ENCODE peak calls at places on chromosomes 1 and 21, in six cellular contexts. C, U, M, S, K and W are unnamed samples. For H3K4me1, the result is how much of the 10 kb centered on the place peaks cover.

GRCh38 chr1:9249534-9250335 is 15.2 kb downstream of the H6PD start:
- DNase-seq in M (peak), K (peak), C (peak), S (peak), U (peak), W (peak)

GRCh38 chr1:28591708-28592313 is at the start of gene RAB42:
- DNase-seq in U (peak), M (peak), S (peak), K (no peak), C (peak), W (peak)

GRCh38 chr1:12529640-12530174 is 88.3 kb downstream of the DHRS3 start:
- DNase-seq in U (no peak), S (no peak), K (no peak), M (no peak), C (no peak), W (no peak)

GRCh38 chr1:23394664-23395063 is 25.0 kb upstream of the ZNF436 start:
- DNase-seq in U (peak), M (peak), S (peak), K (peak), C (peak), W (peak)

GRCh38 chr21:31872452-31873274 is at the start of gene HUNK:
- DNase-seq in M (peak), U (peak), C (no peak), S (peak), K (peak), W (peak)

GRCh38 chr1:67850151-67850551 is 16.9 kb upstream of the GNG12 start:
- DNase-seq in C (no peak), K (peak), S (no peak), U (no peak), M (no peak), W (peak)

GRCh38 chr1:198151688-198152087 is 5.1 kb upstream of the NEK7 start:
- DNase-seq in S (no peak), C (no peak), K (peak), M (no peak), U (no peak), W (no peak)

GRCh38 chr21:46049890-46050650 is 47.8 kb upstream of the COL6A2 start:
- DNase-seq in S (peak), K (no peak), U (peak), M (peak), C (no peak), W (no peak)

GRCh38 chr1:117003253-117003875 is 1.8 kb downstream of the CD101 start:
- DNase-seq in U (no peak), S (no peak), K (no peak), M (no peak), C (no peak), W (no peak)

GRCh38 chr1:68051475-68051874 is 1.0 kb upstream of the DIRAS3 start:
- DNase-seq in K (peak), U (peak), M (peak), C (peak), S (peak), W (peak)

GRCh38 chr1:147826259-147826658 is 65.9 kb upstream of the GJA5 start:
- DNase-seq in M (no peak), U (no peak), C (no peak), K (no peak), S (no peak), W (no peak)

GRCh38 chr1:12204140-12204539 is 25.7 kb upstream of the VPS13D start:
- DNase-seq in M (no peak), K (no peak), C (no peak), U (no peak), S (no peak), W (no peak)

GRCh38 chr1:33149453-33150190 is 32.2 kb downstream of the TRIM62 start:
- DNase-seq in S (no peak), C (no peak), K (no peak), U (no peak), M (no peak), W (no peak)

GRCh38 chr1:91925644-91926330 is 23.4 kb upstream of the BRDT start:
- DNase-seq in U (no peak), M (no peak), S (no peak), K (no peak), C (no peak), W (no peak)

GRCh38 chr1:43951021-43951985 is 4.6 kb downstream of the IPO13 start:
- DNase-seq in M (no peak), U (no peak), C (no peak), S (no peak), K (peak), W (no peak)

GRCh38 chr1:43947890-43948437 is 1.2 kb downstream of the IPO13 start:
- DNase-seq in M (no peak), K (no peak), C (no peak), S (no peak), U (no peak), W (no peak)

GRCh38 chr1:43947061-43947889 is 525 bp downstream of the IPO13 start:
- DNase-seq in K (no peak), S (no peak), M (peak), C (peak), U (no peak), W (no peak)

GRCh38 chr1:43952731-43953350 is 6.1 kb downstream of the IPO13 start:
- DNase-seq in K (no peak), S (no peak), M (no peak), U (no peak), C (no peak), W (no peak)

GRCh38 chr1:43949663-43950062 is 2.9 kb downstream of the IPO13 start:
- DNase-seq in U (no peak), S (no peak), C (peak), M (no peak), K (no peak), W (no peak)
- H3K4me1 ChIP-seq in U (under half), S (under half), C (under half), M (under half), K (under half), W (under half)

DNA sequence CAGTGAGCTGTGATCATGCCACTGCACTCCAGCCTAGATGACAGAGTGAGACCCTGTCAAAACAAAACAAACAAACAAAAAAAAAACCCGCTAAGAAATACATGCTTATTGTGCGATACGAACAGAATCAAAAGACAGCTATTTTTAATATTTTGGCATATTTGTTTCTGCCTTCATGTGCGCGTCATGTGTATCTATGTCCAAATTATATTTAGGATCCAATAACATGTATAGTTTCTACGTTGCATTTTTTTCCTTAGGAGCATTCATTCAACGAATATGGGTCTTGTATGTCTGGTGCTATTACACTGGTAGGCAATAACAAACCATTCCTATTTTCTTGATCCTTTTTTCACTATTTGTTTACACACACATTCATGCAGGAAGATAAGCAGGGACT is 1.8 kb downstream of the CD46 start:
- DNase-seq in M (no peak), S (no peak), U (no peak), C (no peak), K (no peak), W (no peak)
- H3K4me1 ChIP-seq in M (under half), S (under half), U (under half), C (half or more), K (under half), W (under half)

DNA sequence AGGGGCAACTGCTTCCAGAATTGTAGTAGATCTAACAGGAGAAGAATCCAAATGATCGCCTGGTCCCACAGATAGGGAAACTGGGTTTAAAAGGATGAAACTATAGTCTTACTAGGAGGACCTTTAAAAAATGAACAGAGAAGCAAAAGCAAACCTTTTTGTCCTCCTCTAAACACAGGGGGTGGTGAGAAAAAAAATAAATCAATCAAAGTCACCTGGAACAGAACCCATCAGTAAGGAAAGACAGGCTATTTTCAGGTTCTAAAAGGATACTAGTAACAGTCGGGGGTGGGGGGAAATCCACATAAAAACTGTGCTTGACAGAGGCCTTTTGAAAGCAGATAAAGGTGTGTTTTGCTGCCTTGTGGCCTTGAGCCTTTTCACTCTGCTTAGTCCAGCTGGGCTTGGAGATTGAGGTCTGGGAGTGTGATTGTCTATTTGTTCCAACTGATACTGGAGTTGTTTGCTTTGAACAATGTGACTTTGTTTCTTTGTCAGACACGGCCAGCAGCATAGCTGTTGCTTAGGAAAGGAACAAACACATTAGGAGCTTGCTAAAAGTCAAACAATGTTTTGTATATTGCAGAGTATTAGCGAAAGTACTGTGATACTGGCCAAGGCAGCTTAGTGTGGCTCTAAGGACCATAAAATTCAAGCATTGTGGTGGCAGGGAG is 141.1 kb upstream of the IRF2BP2 start:
- DNase-seq in M (no peak), K (no peak), S (no peak), U (peak), C (no peak), W (no peak)
- H3K4me1 ChIP-seq in M (under half), K (under half), S (under half), U (under half), C (under half), W (under half)

GRCh38 chr1:24508911-24509310 is 6.3 kb downstream of the RCAN3 start:
- DNase-seq in U (no peak), S (no peak), M (no peak), C (no peak), K (no peak), W (no peak)

GRCh38 chr1:24507423-24507804 is 4.8 kb downstream of the RCAN3 start:
- DNase-seq in S (no peak), U (no peak), K (no peak), M (no peak), C (no peak), W (no peak)

GRCh38 chr1:24505816-24506215 is 3.2 kb downstream of the RCAN3 start:
- DNase-seq in S (no peak), U (no peak), C (no peak), M (no peak), K (no peak), W (no peak)

GRCh38 chr1:24504560-24504959 is 1.9 kb downstream of the RCAN3 start:
- DNase-seq in U (no peak), K (no peak), S (no peak), C (no peak), M (no peak), W (no peak)

GRCh38 chr1:24506706-24507422 is 4.2 kb downstream of the RCAN3 start:
- DNase-seq in S (no peak), M (no peak), K (no peak), U (no peak), C (no peak), W (no peak)
- H3K4me1 ChIP-seq in S (under half), M (under half), K (under half), U (under half), C (under half), W (under half)

GRCh38 chr1:169494343-169494742 is 8.6 kb upstream of the SLC19A2 start:
- DNase-seq in U (no peak), M (no peak), S (no peak), C (no peak), K (no peak), W (no peak)

GRCh38 chr1:169493251-169493650 is 7.5 kb upstream of the SLC19A2 start:
- DNase-seq in S (no peak), K (no peak), C (no peak), M (no peak), U (no peak), W (no peak)

GRCh38 chr1:169495916-169496315 is 10.2 kb upstream of the SLC19A2 start:
- DNase-seq in C (no peak), S (no peak), K (no peak), M (no peak), U (no peak), W (no peak)

GRCh38 chr1:169497317-169497716 is 11.6 kb upstream of the SLC19A2 start:
- DNase-seq in C (no peak), K (no peak), U (no peak), S (no peak), M (no peak), W (no peak)

GRCh38 chr1:169495050-169495740 is 9.5 kb upstream of the SLC19A2 start:
- DNase-seq in C (no peak), S (no peak), U (no peak), K (no peak), M (no peak), W (no peak)
- H3K4me1 ChIP-seq in C (under half), S (under half), U (under half), K (under half), M (under half), W (under half)

GRCh38 chr1:52532732-52533327 is 20.1 kb downstream of the TUT4 start:
- DNase-seq in U (no peak), S (no peak), C (no peak), M (no peak), K (no peak), W (no peak)
- H3K4me1 ChIP-seq in U (under half), S (under half), C (under half), M (under half), K (under half), W (under half)

GRCh38 chr1:2134604-2135307 is 59.8 kb downstream of the FAAP20 start:
- DNase-seq in U (no peak), C (no peak), S (no peak), M (peak), K (no peak), W (no peak)

GRCh38 chr1:2135866-2136265 is 58.7 kb downstream of the FAAP20 start:
- DNase-seq in C (no peak), U (no peak), S (no peak), M (no peak), K (no peak), W (no peak)

GRCh38 chr1:2136386-2136821 is 58.2 kb downstream of the FAAP20 start:
- DNase-seq in M (no peak), C (no peak), K (no peak), U (no peak), S (no peak), W (no peak)

GRCh38 chr1:2134232-2134603 is 60.4 kb downstream of the FAAP20 start:
- DNase-seq in M (no peak), U (no peak), K (no peak), S (no peak), C (no peak), W (no peak)

DNA sequence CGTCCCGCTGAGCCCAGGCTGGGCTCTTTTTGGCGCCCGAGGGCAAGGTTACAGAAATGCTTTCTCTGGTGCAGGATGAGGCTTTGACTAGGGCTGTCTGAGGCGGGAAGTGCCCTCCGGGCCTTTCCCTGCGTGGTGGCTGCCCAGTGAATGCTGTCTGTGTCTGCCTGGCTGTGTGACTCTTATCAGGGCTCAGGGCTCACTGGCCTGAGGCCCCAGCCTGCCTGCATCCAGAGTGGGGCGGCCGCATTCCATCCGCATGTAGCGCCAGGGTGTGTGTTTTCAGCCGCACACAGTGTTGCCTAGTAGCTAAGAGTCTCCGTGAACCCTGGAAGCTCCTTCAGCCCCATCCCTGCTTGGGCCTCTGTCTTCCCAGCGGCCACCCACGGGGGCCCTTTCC is 59.1 kb downstream of the FAAP20 start:
- DNase-seq in C (peak), U (peak), K (peak), S (peak), M (peak), W (peak)
- H3K4me1 ChIP-seq in C (under half), U (under half), K (under half), S (under half), M (under half), W (under half)